ENCODE peak calls at places on chromosomes 13 and 19, in four cellular contexts. A is NCI-H1105, U is NT2/D1, C is COR-L47. K is an unnamed sample.

GRCh38 chr19:15875075-15875474 is 22.8 kb downstream of the CYP4F2 start:
- DNase-seq in A (no peak), U (no peak), C (no peak), K (no peak)

GRCh38 chr13:97768134-97768533 is 185.3 kb upstream of the IPO5 start:
- DNase-seq in A (no peak), U (no peak), C (no peak), K (no peak)

GRCh38 chr13:48094404-48094780 is 512 bp downstream of the MED4 start:
- DNase-seq in A (no peak), U (no peak), C (no peak), K (no peak)

GRCh38 chr13:31978021-31978420 is 53.6 kb upstream of the FRY start:
- DNase-seq in A (no peak), U (no peak), C (no peak), K (no peak)

GRCh38 chr13:46795321-46795720 is 1.6 kb downstream of the ESD start:
- DNase-seq in A (no peak), U (no peak), C (no peak), K (no peak)

GRCh38 chr13:47484564-47484963 is 516.5 kb downstream of the SUCLA2 start:
- DNase-seq in A (no peak), U (no peak), C (no peak), K (peak; percentile 25)

GRCh38 chr19:16460454-16460853 is 11.3 kb downstream of the EPS15L1 start:
- DNase-seq in A (no peak), U (no peak), C (no peak), K (no peak)

GRCh38 chr13:98571955-98572662 is 4.8 kb downstream of the STK24 start:
- DNase-seq in A (peak; percentile 24), U (no peak), C (no peak), K (no peak)

GRCh38 chr19:29375429-29376093 is 150.2 kb upstream of the VSTM2B start:
- DNase-seq in A (no peak), U (no peak), C (no peak), K (no peak)

GRCh38 chr19:15378529-15379082 is 981 bp downstream of the AKAP8 start:
- DNase-seq in A (peak; percentile 14), U (peak; percentile 23), C (peak; percentile 17), K (peak; percentile 34)

GRCh38 chr13:87667686-87668085 is 3.5 kb upstream of the SLITRK5 start:
- DNase-seq in A (no peak), U (no peak), C (no peak), K (no peak)

K was measured in NCI-H226.